ENCODE peak calls at places on chromosome 21, in seven cellular contexts. One of them, this sample, is unnamed. For H3K4me1, the result is how much of the 10 kb centered on the place peaks cover.

GRCh38 chr21:29299046-29299905 is 554 bp downstream of the BACH1 start:
- DNase-seq in tibial nerve: peak
- DNase-seq in cardiac muscle cell: peak
- DNase-seq in CD4-positive, CD25-positive, alpha-beta regulatory T cell: peak
- DNase-seq in thyroid gland: peak
- DNase-seq in heart left ventricle: peak
- DNase-seq in ascending aorta: peak
- DNase-seq in this sample: no peak

GRCh38 chr21:44962481-44962966 is 22.7 kb downstream of the SLX9 start:
- DNase-seq in heart left ventricle: peak
- DNase-seq in ascending aorta: peak
- DNase-seq in CD4-positive, CD25-positive, alpha-beta regulatory T cell: no peak
- DNase-seq in tibial nerve: no peak
- DNase-seq in cardiac muscle cell: peak
- DNase-seq in thyroid gland: peak
- DNase-seq in this sample: no peak

GRCh38 chr21:17462276-17462981 is 50.4 kb upstream of the CXADR start:
- DNase-seq in thyroid gland: no peak
- DNase-seq in CD4-positive, CD25-positive, alpha-beta regulatory T cell: no peak
- DNase-seq in ascending aorta: no peak
- DNase-seq in heart left ventricle: no peak
- DNase-seq in cardiac muscle cell: no peak
- DNase-seq in tibial nerve: no peak
- DNase-seq in this sample: no peak

GRCh38 chr21:39562791-39563770 is 49.7 kb upstream of the B3GALT5 start:
- DNase-seq in ascending aorta: no peak
- DNase-seq in tibial nerve: no peak
- DNase-seq in thyroid gland: peak
- DNase-seq in CD4-positive, CD25-positive, alpha-beta regulatory T cell: no peak
- DNase-seq in heart left ventricle: no peak
- DNase-seq in cardiac muscle cell: no peak
- DNase-seq in this sample: no peak

GRCh38 chr21:45870851-45871615 is 110.5 kb upstream of the COL6A1 start:
- DNase-seq in heart left ventricle: no peak
- DNase-seq in ascending aorta: no peak
- DNase-seq in CD4-positive, CD25-positive, alpha-beta regulatory T cell: no peak
- DNase-seq in thyroid gland: no peak
- DNase-seq in cardiac muscle cell: no peak
- DNase-seq in tibial nerve: no peak
- DNase-seq in this sample: no peak

GRCh38 chr21:44874240-44874496 is 678 bp upstream of the PTTG1IP start:
- DNase-seq in thyroid gland: no peak
- DNase-seq in ascending aorta: no peak
- DNase-seq in cardiac muscle cell: no peak
- DNase-seq in tibial nerve: no peak
- DNase-seq in heart left ventricle: no peak
- DNase-seq in CD4-positive, CD25-positive, alpha-beta regulatory T cell: no peak
- DNase-seq in this sample: no peak

GRCh38 chr21:46229133-46229922 is 754 bp upstream of the LSS start:
- DNase-seq in CD4-positive, CD25-positive, alpha-beta regulatory T cell: peak
- DNase-seq in cardiac muscle cell: no peak
- DNase-seq in heart left ventricle: peak
- DNase-seq in ascending aorta: no peak
- DNase-seq in thyroid gland: peak
- DNase-seq in tibial nerve: no peak
- DNase-seq in this sample: peak

GRCh38 chr21:17114019-17114418 is 398.8 kb upstream of the CXADR start:
- DNase-seq in tibial nerve: no peak
- DNase-seq in ascending aorta: no peak
- DNase-seq in CD4-positive, CD25-positive, alpha-beta regulatory T cell: no peak
- DNase-seq in heart left ventricle: no peak
- DNase-seq in thyroid gland: no peak
- DNase-seq in cardiac muscle cell: no peak
- DNase-seq in this sample: no peak

GRCh38 chr21:43953028-43953427 is 59.1 kb upstream of the TRAPPC10 start:
- DNase-seq in heart left ventricle: peak
- DNase-seq in thyroid gland: no peak
- DNase-seq in tibial nerve: no peak
- DNase-seq in CD4-positive, CD25-positive, alpha-beta regulatory T cell: no peak
- DNase-seq in ascending aorta: no peak
- DNase-seq in cardiac muscle cell: no peak
- DNase-seq in this sample: no peak

GRCh38 chr21:31283025-31283424 is 61.0 kb downstream of the TIAM1 start:
- DNase-seq in CD4-positive, CD25-positive, alpha-beta regulatory T cell: no peak
- DNase-seq in ascending aorta: no peak
- DNase-seq in heart left ventricle: no peak
- DNase-seq in cardiac muscle cell: no peak
- DNase-seq in thyroid gland: no peak
- DNase-seq in tibial nerve: no peak
- DNase-seq in this sample: no peak

GRCh38 chr21:46553993-46554392 is 50.9 kb downstream of the S100B start:
- DNase-seq in ascending aorta: no peak
- DNase-seq in thyroid gland: no peak
- DNase-seq in CD4-positive, CD25-positive, alpha-beta regulatory T cell: no peak
- DNase-seq in tibial nerve: no peak
- DNase-seq in cardiac muscle cell: no peak
- DNase-seq in heart left ventricle: no peak
- DNase-seq in this sample: no peak

GRCh38 chr21:45385549-45386050 is 19.4 kb upstream of the COL18A1 start:
- DNase-seq in tibial nerve: no peak
- DNase-seq in thyroid gland: no peak
- DNase-seq in heart left ventricle: peak
- DNase-seq in ascending aorta: peak
- DNase-seq in CD4-positive, CD25-positive, alpha-beta regulatory T cell: no peak
- DNase-seq in cardiac muscle cell: no peak
- DNase-seq in this sample: no peak

GRCh38 chr21:45405271-45405818 is 380 bp downstream of the COL18A1 start:
- DNase-seq in thyroid gland: peak
- DNase-seq in tibial nerve: peak
- DNase-seq in ascending aorta: no peak
- DNase-seq in heart left ventricle: peak
- DNase-seq in cardiac muscle cell: peak
- DNase-seq in CD4-positive, CD25-positive, alpha-beta regulatory T cell: no peak
- DNase-seq in this sample: peak

GRCh38 chr21:17610862-17611261 is 1.8 kb downstream of the BTG3 start:
- DNase-seq in tibial nerve: no peak
- DNase-seq in cardiac muscle cell: no peak
- DNase-seq in CD4-positive, CD25-positive, alpha-beta regulatory T cell: no peak
- DNase-seq in heart left ventricle: no peak
- DNase-seq in ascending aorta: no peak
- DNase-seq in thyroid gland: peak
- DNase-seq in this sample: no peak

GRCh38 chr21:44702973-44703730 is 6.2 kb downstream of the KRTAP10-12 start:
- DNase-seq in tibial nerve: no peak
- DNase-seq in ascending aorta: peak
- DNase-seq in heart left ventricle: no peak
- DNase-seq in thyroid gland: no peak
- DNase-seq in CD4-positive, CD25-positive, alpha-beta regulatory T cell: no peak
- DNase-seq in cardiac muscle cell: no peak
- DNase-seq in this sample: no peak

GRCh38 chr21:39958731-39959130 is 91.5 kb downstream of the PCP4 start:
- DNase-seq in ascending aorta: no peak
- DNase-seq in tibial nerve: no peak
- DNase-seq in heart left ventricle: no peak
- DNase-seq in CD4-positive, CD25-positive, alpha-beta regulatory T cell: no peak
- DNase-seq in cardiac muscle cell: no peak
- DNase-seq in thyroid gland: no peak
- DNase-seq in this sample: no peak

GRCh38 chr21:45638707-45639106 is 4.8 kb upstream of the PCBP3 start:
- DNase-seq in thyroid gland: no peak
- DNase-seq in tibial nerve: no peak
- DNase-seq in heart left ventricle: no peak
- DNase-seq in CD4-positive, CD25-positive, alpha-beta regulatory T cell: no peak
- DNase-seq in cardiac muscle cell: no peak
- DNase-seq in ascending aorta: no peak
- DNase-seq in this sample: no peak

GRCh38 chr21:44833663-44834062 is 15.8 kb upstream of the SUMO3 start:
- DNase-seq in tibial nerve: no peak
- DNase-seq in thyroid gland: no peak
- DNase-seq in CD4-positive, CD25-positive, alpha-beta regulatory T cell: no peak
- DNase-seq in ascending aorta: no peak
- DNase-seq in heart left ventricle: no peak
- DNase-seq in cardiac muscle cell: no peak
- DNase-seq in this sample: no peak

GRCh38 chr21:45766501-45766900 is 123.0 kb downstream of the PCBP3 start:
- DNase-seq in CD4-positive, CD25-positive, alpha-beta regulatory T cell: no peak
- DNase-seq in tibial nerve: no peak
- DNase-seq in ascending aorta: no peak
- DNase-seq in cardiac muscle cell: no peak
- DNase-seq in heart left ventricle: no peak
- DNase-seq in thyroid gland: no peak
- DNase-seq in this sample: no peak

GRCh38 chr21:45499970-45500575 is 42.2 kb downstream of the SLC19A1 start:
- DNase-seq in cardiac muscle cell: no peak
- DNase-seq in heart left ventricle: peak
- DNase-seq in tibial nerve: no peak
- DNase-seq in ascending aorta: peak
- DNase-seq in CD4-positive, CD25-positive, alpha-beta regulatory T cell: no peak
- DNase-seq in thyroid gland: no peak
- DNase-seq in this sample: peak

GRCh38 chr21:45006536-45007079 is 66.8 kb downstream of the SLX9 start:
- DNase-seq in CD4-positive, CD25-positive, alpha-beta regulatory T cell: no peak
- DNase-seq in thyroid gland: no peak
- DNase-seq in heart left ventricle: peak
- DNase-seq in ascending aorta: no peak
- DNase-seq in cardiac muscle cell: no peak
- DNase-seq in tibial nerve: no peak
- DNase-seq in this sample: no peak

GRCh38 chr21:33380483-33380998 is 22.7 kb upstream of the IFNGR2 start:
- DNase-seq in heart left ventricle: peak
- DNase-seq in ascending aorta: peak
- DNase-seq in cardiac muscle cell: no peak
- DNase-seq in CD4-positive, CD25-positive, alpha-beta regulatory T cell: peak
- DNase-seq in thyroid gland: peak
- DNase-seq in tibial nerve: peak
- DNase-seq in this sample: peak
- H3K4me1 ChIP-seq in heart left ventricle: under half
- H3K4me1 ChIP-seq in ascending aorta: under half
- H3K4me1 ChIP-seq in cardiac muscle cell: under half
- H3K4me1 ChIP-seq in CD4-positive, CD25-positive, alpha-beta regulatory T cell: half or more
- H3K4me1 ChIP-seq in thyroid gland: under half
- H3K4me1 ChIP-seq in tibial nerve: half or more
- H3K4me1 ChIP-seq in this sample: under half

GRCh38 chr21:35483267-35483666 is 434.2 kb upstream of the RUNX1 start:
- DNase-seq in tibial nerve: no peak
- DNase-seq in ascending aorta: no peak
- DNase-seq in thyroid gland: no peak
- DNase-seq in heart left ventricle: no peak
- DNase-seq in cardiac muscle cell: no peak
- DNase-seq in CD4-positive, CD25-positive, alpha-beta regulatory T cell: no peak
- DNase-seq in this sample: no peak

GRCh38 chr21:35484032-35484431 is 434.9 kb upstream of the RUNX1 start:
- DNase-seq in thyroid gland: no peak
- DNase-seq in ascending aorta: no peak
- DNase-seq in heart left ventricle: no peak
- DNase-seq in tibial nerve: no peak
- DNase-seq in CD4-positive, CD25-positive, alpha-beta regulatory T cell: no peak
- DNase-seq in cardiac muscle cell: no peak
- DNase-seq in this sample: no peak

GRCh38 chr21:35481005-35481404 is 431.9 kb upstream of the RUNX1 start:
- DNase-seq in cardiac muscle cell: no peak
- DNase-seq in CD4-positive, CD25-positive, alpha-beta regulatory T cell: no peak
- DNase-seq in ascending aorta: no peak
- DNase-seq in heart left ventricle: no peak
- DNase-seq in tibial nerve: no peak
- DNase-seq in thyroid gland: no peak
- DNase-seq in this sample: no peak

GRCh38 chr21:35485364-35485763 is 436.3 kb upstream of the RUNX1 start:
- DNase-seq in tibial nerve: no peak
- DNase-seq in thyroid gland: no peak
- DNase-seq in cardiac muscle cell: no peak
- DNase-seq in ascending aorta: no peak
- DNase-seq in CD4-positive, CD25-positive, alpha-beta regulatory T cell: no peak
- DNase-seq in heart left ventricle: no peak
- DNase-seq in this sample: no peak

GRCh38 chr21:35484856-35485255 is 435.8 kb upstream of the RUNX1 start:
- DNase-seq in cardiac muscle cell: no peak
- DNase-seq in CD4-positive, CD25-positive, alpha-beta regulatory T cell: no peak
- DNase-seq in tibial nerve: no peak
- DNase-seq in thyroid gland: no peak
- DNase-seq in ascending aorta: no peak
- DNase-seq in heart left ventricle: no peak
- DNase-seq in this sample: no peak
- H3K27ac ChIP-seq in cardiac muscle cell: no peak
- H3K27ac ChIP-seq in CD4-positive, CD25-positive, alpha-beta regulatory T cell: no peak
- H3K27ac ChIP-seq in tibial nerve: no peak
- H3K27ac ChIP-seq in thyroid gland: no peak
- H3K27ac ChIP-seq in ascending aorta: no peak
- H3K27ac ChIP-seq in heart left ventricle: no peak
- H3K27ac ChIP-seq in this sample: no peak

GRCh38 chr21:41763398-41763931 is 3.4 kb downstream of the RIPK4 start:
- DNase-seq in thyroid gland: no peak
- DNase-seq in ascending aorta: no peak
- DNase-seq in tibial nerve: no peak
- DNase-seq in CD4-positive, CD25-positive, alpha-beta regulatory T cell: no peak
- DNase-seq in heart left ventricle: no peak
- DNase-seq in cardiac muscle cell: peak
- DNase-seq in this sample: peak

GRCh38 chr21:41763996-41764395 is 2.9 kb downstream of the RIPK4 start:
- DNase-seq in CD4-positive, CD25-positive, alpha-beta regulatory T cell: no peak
- DNase-seq in heart left ventricle: no peak
- DNase-seq in thyroid gland: no peak
- DNase-seq in tibial nerve: no peak
- DNase-seq in cardiac muscle cell: no peak
- DNase-seq in ascending aorta: no peak
- DNase-seq in this sample: no peak

GRCh38 chr21:41761211-41762181 is 5.4 kb downstream of the RIPK4 start:
- DNase-seq in cardiac muscle cell: peak
- DNase-seq in tibial nerve: peak
- DNase-seq in ascending aorta: peak
- DNase-seq in CD4-positive, CD25-positive, alpha-beta regulatory T cell: no peak
- DNase-seq in thyroid gland: peak
- DNase-seq in heart left ventricle: peak
- DNase-seq in this sample: no peak

GRCh38 chr21:41762753-41763152 is 4.1 kb downstream of the RIPK4 start:
- DNase-seq in tibial nerve: no peak
- DNase-seq in CD4-positive, CD25-positive, alpha-beta regulatory T cell: no peak
- DNase-seq in cardiac muscle cell: no peak
- DNase-seq in ascending aorta: no peak
- DNase-seq in thyroid gland: no peak
- DNase-seq in heart left ventricle: no peak
- DNase-seq in this sample: no peak

GRCh38 chr21:41762236-41762635 is 4.6 kb downstream of the RIPK4 start:
- DNase-seq in ascending aorta: no peak
- DNase-seq in CD4-positive, CD25-positive, alpha-beta regulatory T cell: no peak
- DNase-seq in cardiac muscle cell: peak
- DNase-seq in heart left ventricle: no peak
- DNase-seq in thyroid gland: no peak
- DNase-seq in tibial nerve: no peak
- DNase-seq in this sample: no peak
- H3K4me1 ChIP-seq in ascending aorta: under half
- H3K4me1 ChIP-seq in CD4-positive, CD25-positive, alpha-beta regulatory T cell: under half
- H3K4me1 ChIP-seq in cardiac muscle cell: under half
- H3K4me1 ChIP-seq in heart left ventricle: under half
- H3K4me1 ChIP-seq in thyroid gland: under half
- H3K4me1 ChIP-seq in tibial nerve: under half
- H3K4me1 ChIP-seq in this sample: half or more

DNA sequence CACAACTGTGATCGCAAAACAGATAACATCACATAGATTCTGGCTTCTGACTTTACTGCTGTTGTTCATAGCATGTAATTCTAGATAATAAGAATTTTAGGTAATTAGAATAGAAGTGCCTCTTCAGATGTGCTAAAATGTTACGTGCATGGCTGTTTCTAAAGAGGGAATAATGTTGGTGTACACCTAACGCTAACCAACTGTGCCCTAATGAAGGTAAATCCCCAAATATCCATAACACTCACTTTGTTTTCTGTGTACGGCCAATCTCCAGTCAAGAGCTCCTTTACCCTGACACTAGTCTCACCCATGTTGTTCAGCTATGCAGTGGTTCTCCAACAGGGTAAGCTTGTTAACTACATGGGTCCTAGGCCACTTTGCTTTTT is 44.4 kb downstream of the APP start:
- DNase-seq in tibial nerve: no peak
- DNase-seq in CD4-positive, CD25-positive, alpha-beta regulatory T cell: no peak
- DNase-seq in thyroid gland: no peak
- DNase-seq in heart left ventricle: no peak
- DNase-seq in cardiac muscle cell: no peak
- DNase-seq in ascending aorta: no peak
- DNase-seq in this sample: no peak
- H3K27ac ChIP-seq in tibial nerve: no peak
- H3K27ac ChIP-seq in CD4-positive, CD25-positive, alpha-beta regulatory T cell: no peak
- H3K27ac ChIP-seq in thyroid gland: peak
- H3K27ac ChIP-seq in heart left ventricle: no peak
- H3K27ac ChIP-seq in cardiac muscle cell: peak
- H3K27ac ChIP-seq in ascending aorta: no peak
- H3K27ac ChIP-seq in this sample: no peak